ENCODE peak calls at places on chromosomes 3 and 15, in nine cellular contexts. P, Q, T, Z, O, C, K, J and Y are unnamed samples.

GRCh38 chr3:48565591-48566400 is 2.2 kb upstream of the UCN2 start:
- DNase-seq in P (no peak), Q (peak), T (no peak), Z (no peak), O (no peak), C (no peak), K (no peak), J (no peak), Y (no peak)

GRCh38 chr15:58639002-58639756 is 110.3 kb downstream of the ADAM10 start:
- DNase-seq in P (no peak), Q (no peak), T (no peak), Z (no peak), O (no peak), C (no peak), K (no peak), J (no peak), Y (no peak)

GRCh38 chr15:91521996-91522395 is 331.5 kb upstream of the SLCO3A1 start:
- DNase-seq in P (no peak), Q (no peak), T (no peak), Z (no peak), O (no peak), C (no peak), K (no peak), J (no peak), Y (no peak)

GRCh38 chr15:80157215-80157614 is 4.4 kb downstream of the FAH start:
- DNase-seq in P (no peak), Q (no peak), T (no peak), Z (no peak), O (no peak), C (no peak), K (no peak), J (no peak), Y (no peak)

GRCh38 chr15:71659730-71660067 is 150.7 kb upstream of the NR2E3 start:
- DNase-seq in P (no peak), Q (no peak), T (no peak), Z (no peak), O (no peak), C (no peak), K (no peak), J (no peak), Y (no peak)

GRCh38 chr15:43974852-43975251 is 148.1 kb downstream of the WDR76 start:
- DNase-seq in P (no peak), Q (no peak), T (no peak), Z (no peak), O (no peak), C (no peak), K (no peak), J (no peak), Y (no peak)

GRCh38 chr3:106277731-106278130 is 408.9 kb upstream of the CBLB start:
- DNase-seq in P (no peak), Q (no peak), T (no peak), Z (peak), O (no peak), C (no peak), K (no peak), J (no peak), Y (no peak)

GRCh38 chr15:83372434-83372873 is 74.7 kb upstream of the SH3GL3 start:
- DNase-seq in P (no peak), Q (no peak), T (no peak), Z (peak), O (no peak), C (no peak), K (no peak), J (no peak), Y (no peak)

GRCh38 chr3:188523291-188523690 is 369.3 kb downstream of the LPP start:
- DNase-seq in P (no peak), Q (no peak), T (no peak), Z (no peak), O (no peak), C (no peak), K (no peak), J (no peak), Y (no peak)

GRCh38 chr15:88913017-88913849 is at the start of gene MFGE8:
- DNase-seq in P (peak), Q (peak), T (peak), Z (peak), O (no peak), C (peak), K (peak), J (peak), Y (no peak)

GRCh38 chr15:80234883-80235282 is 17.1 kb downstream of the CTXND1 start:
- DNase-seq in P (peak), Q (no peak), T (peak), Z (peak), O (no peak), C (peak), K (peak), J (no peak), Y (no peak)

GRCh38 chr3:72753495-72753894 is 94.8 kb downstream of the SHQ1 start:
- DNase-seq in P (no peak), Q (no peak), T (no peak), Z (no peak), O (no peak), C (peak), K (no peak), J (no peak), Y (no peak)

GRCh38 chr3:50587806-50588758 is 18.8 kb downstream of the HEMK1 start:
- DNase-seq in P (no peak), Q (no peak), T (no peak), Z (no peak), O (no peak), C (no peak), K (no peak), J (no peak), Y (no peak)

GRCh38 chr3:170425491-170426239 is 7.0 kb downstream of the CLDN11 start:
- DNase-seq in P (no peak), Q (no peak), T (no peak), Z (peak), O (no peak), C (no peak), K (no peak), J (no peak), Y (peak)

GRCh38 chr3:133991209-133991608 is 38.5 kb downstream of the SLCO2A1 start:
- DNase-seq in P (no peak), Q (peak), T (no peak), Z (no peak), O (no peak), C (no peak), K (no peak), J (no peak), Y (no peak)

GRCh38 chr15:101474233-101474632 is 15.3 kb downstream of the PCSK6 start:
- DNase-seq in P (no peak), Q (no peak), T (no peak), Z (no peak), O (no peak), C (no peak), K (no peak), J (no peak), Y (no peak)

GRCh38 chr15:75164625-75165024 is 37.1 kb upstream of the C15orf39 start:
- DNase-seq in P (no peak), Q (no peak), T (no peak), Z (no peak), O (no peak), C (no peak), K (no peak), J (no peak), Y (no peak)

GRCh38 chr15:72758195-72758594 is 25.4 kb downstream of the ADPGK start:
- DNase-seq in P (no peak), Q (peak), T (no peak), Z (peak), O (no peak), C (no peak), K (no peak), J (no peak), Y (no peak)

GRCh38 chr3:174193559-174193958 is 665.6 kb upstream of the NAALADL2 start:
- DNase-seq in P (no peak), Q (no peak), T (no peak), Z (no peak), O (no peak), C (no peak), K (no peak), J (no peak), Y (no peak)

GRCh38 chr3:183381179-183381578 is 47.2 kb downstream of the MCF2L2 start:
- DNase-seq in P (no peak), Q (no peak), T (no peak), Z (no peak), O (no peak), C (no peak), K (no peak), J (no peak), Y (no peak)
- H3K27ac ChIP-seq in P (no peak), Q (no peak), T (no peak), Z (no peak), O (no peak), C (no peak), K (no peak), J (no peak), Y (no peak)

GRCh38 chr3:181687738-181688137 is 24.0 kb upstream of the SOX2 start:
- DNase-seq in P (no peak), Q (no peak), T (no peak), Z (no peak), O (no peak), C (no peak), K (no peak), J (no peak), Y (no peak)

GRCh38 chr3:181691951-181692849 is 19.5 kb upstream of the SOX2 start:
- DNase-seq in P (no peak), Q (no peak), T (no peak), Z (no peak), O (no peak), C (no peak), K (no peak), J (no peak), Y (no peak)

GRCh38 chr3:181690769-181691168 is 21.0 kb upstream of the SOX2 start:
- DNase-seq in P (no peak), Q (no peak), T (no peak), Z (no peak), O (no peak), C (no peak), K (no peak), J (no peak), Y (no peak)

GRCh38 chr3:181687190-181687589 is 24.5 kb upstream of the SOX2 start:
- DNase-seq in P (no peak), Q (no peak), T (no peak), Z (no peak), O (no peak), C (no peak), K (no peak), J (no peak), Y (no peak)

DNA sequence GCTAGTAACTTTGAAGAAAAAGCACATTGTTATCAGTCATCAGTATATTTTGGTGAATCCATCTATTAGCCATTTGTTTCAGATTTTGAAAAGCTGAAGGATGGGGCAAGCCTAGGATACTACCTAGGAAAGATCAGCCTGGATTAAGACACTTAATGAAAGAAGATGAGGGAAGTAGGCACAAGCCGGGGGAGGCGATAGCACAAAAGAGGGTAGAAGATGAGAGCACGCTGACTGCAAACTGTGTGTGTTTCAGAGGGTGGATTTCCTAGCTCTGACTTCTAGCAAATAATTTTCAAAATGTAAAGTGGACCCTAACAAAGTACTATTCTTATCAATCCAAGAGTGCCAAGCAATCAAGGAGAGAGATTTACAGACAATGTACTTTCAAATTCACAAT is 22.2 kb upstream of the SOX2 start:
- DNase-seq in P (no peak), Q (no peak), T (no peak), Z (no peak), O (no peak), C (no peak), K (no peak), J (no peak), Y (no peak)
- H3K27ac ChIP-seq in P (no peak), Q (no peak), T (no peak), Z (no peak), O (no peak), C (no peak), K (no peak), J (no peak), Y (peak)

DNA sequence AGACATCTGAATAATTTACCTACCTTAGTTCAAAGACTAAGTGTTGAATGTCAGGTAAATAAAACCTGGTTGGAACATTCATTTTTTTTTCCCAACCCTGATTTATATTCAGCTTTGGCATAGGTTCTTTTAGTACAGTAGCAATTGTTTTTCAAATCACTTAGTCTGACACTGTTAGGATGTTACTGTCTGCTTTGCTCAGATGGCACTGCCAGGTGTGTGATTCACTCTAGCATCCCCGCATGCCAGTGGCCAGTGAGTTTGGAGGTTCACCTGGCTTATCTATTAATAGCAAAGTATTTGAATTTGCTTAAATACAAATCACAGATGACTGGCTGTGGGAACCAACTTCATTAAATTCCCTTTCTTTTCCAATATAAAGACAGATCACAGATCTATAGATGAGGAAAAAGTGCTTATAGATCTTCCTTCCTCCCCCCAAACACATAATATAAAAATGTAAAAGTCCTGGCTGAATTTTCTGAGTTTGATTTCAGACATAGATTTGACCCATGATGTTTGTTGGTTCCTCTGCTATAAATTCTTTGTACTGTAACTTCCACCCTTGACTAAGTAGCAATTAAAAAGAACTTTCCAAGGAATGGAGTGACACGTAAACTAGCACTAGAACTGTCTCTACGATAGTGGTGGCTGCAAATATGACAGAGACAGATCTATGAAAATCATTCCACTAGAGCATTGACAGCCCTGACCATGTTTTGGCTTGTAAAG is 3.9 kb downstream of the THBS1 start:
- DNase-seq in P (no peak), Q (no peak), T (no peak), Z (no peak), O (no peak), C (no peak), K (no peak), J (no peak), Y (no peak)
- H3K27ac ChIP-seq in P (peak), Q (peak), T (no peak), Z (no peak), O (no peak), C (no peak), K (no peak), J (peak), Y (no peak)

GRCh38 chr3:129867506-129868124 is 25.9 kb downstream of the TMCC1 start:
- DNase-seq in P (no peak), Q (no peak), T (no peak), Z (no peak), O (no peak), C (no peak), K (no peak), J (no peak), Y (no peak)

GRCh38 chr3:129868912-129869311 is 24.6 kb downstream of the TMCC1 start:
- DNase-seq in P (no peak), Q (no peak), T (no peak), Z (no peak), O (no peak), C (no peak), K (no peak), J (no peak), Y (no peak)

DNA sequence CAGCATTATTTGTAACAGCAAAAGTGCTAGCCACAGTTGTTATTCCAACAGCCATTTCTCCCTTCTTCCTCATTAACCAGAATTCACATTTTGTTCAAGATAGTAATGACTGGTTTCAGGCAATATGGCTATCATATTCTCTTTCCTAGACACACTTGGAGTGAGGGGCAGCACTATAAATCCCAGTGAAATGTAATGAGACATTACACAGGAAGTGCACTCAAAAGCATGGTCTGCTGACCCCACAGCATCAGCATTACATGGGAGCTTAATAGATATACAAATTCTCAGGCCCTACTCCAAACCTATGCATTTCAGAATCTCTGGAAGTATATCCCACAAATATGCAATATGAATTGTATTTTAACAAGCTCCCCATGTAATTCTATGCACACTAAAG is 21.4 kb downstream of the TMCC1 start:
- DNase-seq in P (no peak), Q (no peak), T (no peak), Z (no peak), O (no peak), C (no peak), K (no peak), J (no peak), Y (no peak)
- H3K27ac ChIP-seq in P (no peak), Q (no peak), T (no peak), Z (no peak), O (no peak), C (no peak), K (no peak), J (no peak), Y (no peak)

GRCh38 chr15:31359722-31360111 is 33.1 kb downstream of the KLF13 start:
- DNase-seq in P (no peak), Q (no peak), T (no peak), Z (no peak), O (no peak), C (peak), K (no peak), J (no peak), Y (no peak)
- H3K27ac ChIP-seq in P (peak), Q (peak), T (peak), Z (no peak), O (peak), C (peak), K (peak), J (no peak), Y (peak)

DNA sequence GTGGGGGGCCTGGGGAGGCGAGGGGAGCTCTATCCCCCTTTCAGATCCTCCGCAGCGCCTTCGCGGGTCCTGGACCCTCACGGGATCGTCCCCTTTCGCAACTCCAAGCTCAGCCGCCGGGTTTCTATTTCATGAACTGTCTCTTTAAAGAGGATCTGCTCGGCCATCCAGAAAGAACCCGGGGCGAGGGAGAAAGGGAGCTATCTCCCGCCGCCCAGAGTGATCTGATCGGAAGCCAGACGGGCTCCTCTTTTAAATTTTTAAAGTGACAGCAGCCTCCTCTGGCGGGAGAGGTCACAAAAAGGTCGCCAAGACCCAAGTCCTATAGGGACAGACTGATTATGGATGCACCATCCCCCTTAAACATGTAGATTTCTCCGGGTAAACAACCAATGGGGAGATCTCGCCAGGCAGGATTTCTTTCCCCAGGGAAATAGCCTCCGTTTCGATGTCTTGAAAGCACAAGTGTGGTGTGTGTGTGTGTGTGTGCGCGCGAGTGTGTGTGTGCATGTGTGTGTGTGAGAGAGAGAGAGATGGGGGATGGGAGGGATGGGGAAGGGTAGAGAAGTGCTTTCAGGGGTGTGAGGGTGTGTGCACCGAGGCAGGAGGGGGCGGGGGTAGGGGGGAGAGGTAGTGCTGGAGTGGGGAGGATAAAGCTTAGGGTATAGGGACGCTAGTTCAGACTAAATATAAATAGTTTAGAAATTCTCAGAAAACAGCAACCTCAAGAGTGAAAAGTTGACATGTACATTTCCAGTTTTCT is 516.1 kb downstream of the MECOM start:
- DNase-seq in P (peak), Q (peak), T (peak), Z (peak), O (no peak), C (peak), K (no peak), J (no peak), Y (no peak)
- H3K27ac ChIP-seq in P (peak), Q (peak), T (peak), Z (no peak), O (peak), C (no peak), K (no peak), J (peak), Y (peak)

GRCh38 chr3:181318321-181318720 is 328.8 kb upstream of the DNAJC19 start:
- DNase-seq in P (no peak), Q (no peak), T (no peak), Z (no peak), O (no peak), C (no peak), K (no peak), J (no peak), Y (no peak)
- H3K27ac ChIP-seq in P (no peak), Q (no peak), T (no peak), Z (no peak), O (no peak), C (no peak), K (no peak), J (no peak), Y (no peak)